ENCODE peak calls at places on chromosomes 4 and X, in ten cellular contexts. O, C, M, K, G, Q, B, A, D and P are unnamed samples.
A peak's percentile ranks its signal among the peaks of the same experiment; 100 is the strongest.

GRCh38 chr4:85759392-85759791 is 284.4 kb downstream of the ARHGAP24 start:
- DNase-seq in M (no peak), C (no peak), Q (no peak), K (no peak), O (no peak), A (no peak), D (no peak), G (no peak), B (no peak), P (no peak)

GRCh38 chr4:41432889-41433288 is 105.1 kb upstream of the LIMCH1 start:
- DNase-seq in C (no peak), K (no peak), O (no peak), M (no peak), D (peak; percentile 88), B (no peak), G (peak; percentile 4), Q (no peak), A (peak; percentile 95), P (peak; percentile 35)

GRCh38 chr4:28709821-28710330 is 1849.2 kb downstream of the STIM2 start:
- DNase-seq in G (peak; percentile 1), M (no peak), A (peak; percentile 40), C (no peak), D (no peak), Q (no peak), B (no peak), K (no peak), O (no peak), P (peak; percentile 18)

GRCh38 chrX:48357681-48358080 is 1.2 kb upstream of the SSX3 start:
- DNase-seq in G (no peak), M (no peak), O (no peak), C (no peak), D (no peak), B (no peak), Q (no peak), K (no peak), A (no peak), P (no peak)

GRCh38 chr4:143743591-143743990 is 43.1 kb upstream of the FREM3 start:
- DNase-seq in A (no peak), D (no peak), K (no peak), G (no peak), B (no peak), Q (no peak), C (no peak), M (no peak), O (no peak), P (no peak)

GRCh38 chrX:150365051-150365952 is 2.2 kb downstream of the MAMLD1 start:
- DNase-seq in M (peak; percentile 23), A (peak; percentile 67), C (peak; percentile 69), B (no peak), D (peak; percentile 46), O (no peak), Q (peak; percentile 31), K (peak; percentile 92), G (peak; percentile 42), P (no peak)

GRCh38 chr4:86831262-86832090 is 17.7 kb downstream of the SLC10A6 start:
- DNase-seq in G (peak; percentile 97), D (peak; percentile 94), C (peak; percentile 47), A (peak; percentile 90), K (no peak), Q (peak; percentile 6), M (no peak), O (no peak), B (no peak), P (peak; percentile 93)

GRCh38 chrX:130539721-130540321 is 138.0 kb downstream of the RBMX2 start:
- DNase-seq in C (peak; percentile 20), K (peak; percentile 88), A (peak; percentile 35), D (peak; percentile 51), M (no peak), G (peak; percentile 23), O (no peak), Q (peak; percentile 25), B (peak; percentile 58), P (peak; percentile 18)

GRCh38 chr4:78361621-78362120 is 189.9 kb upstream of the ANXA3 start:
- DNase-seq in Q (no peak), G (no peak), K (no peak), C (no peak), O (no peak), B (no peak), M (no peak), A (no peak), D (no peak), P (no peak)

GRCh38 chrX:72272868-72273267 is 4.2 kb downstream of the RPS4X start:
- DNase-seq in A (peak; percentile 51), M (no peak), Q (no peak), K (no peak), O (no peak), D (no peak), B (no peak), C (no peak), G (peak; percentile 84), P (peak; percentile 45)

GRCh38 chr4:182453830-182454229 is 210.6 kb downstream of the TENM3 start:
- DNase-seq in O (no peak), D (no peak), B (no peak), G (no peak), K (no peak), Q (no peak), C (no peak), A (no peak), M (no peak), P (no peak)

GRCh38 chrX:34656467-34656841 is 631 bp downstream of the TMEM47 start:
- DNase-seq in C (peak; percentile 22), O (no peak), M (no peak), B (no peak), K (peak; percentile 84), G (peak; percentile 2), D (no peak), A (peak; percentile 8), Q (no peak), P (no peak)

GRCh38 chr4:123746981-123747380 is 350.4 kb downstream of the SPRY1 start:
- DNase-seq in O (no peak), K (no peak), B (no peak), A (no peak), D (no peak), C (no peak), M (no peak), G (no peak), Q (no peak), P (no peak)

GRCh38 chrX:274904-275475 is 6.2 kb upstream of the PLCXD1 start:
- DNase-seq in D (no peak), Q (no peak), C (no peak), K (no peak), B (no peak), G (no peak), M (no peak), O (no peak), A (no peak), P (no peak)

GRCh38 chr4:83022724-83023427 is 12.1 kb upstream of the COPS4 start:
- DNase-seq in A (peak; percentile 62), M (no peak), D (peak; percentile 65), G (peak; percentile 47), C (no peak), O (no peak), Q (no peak), B (no peak), K (no peak), P (peak; percentile 52)

GRCh38 chr4:78880874-78881492 is 58.3 kb downstream of the PAQR3 start:
- DNase-seq in K (no peak), B (no peak), G (no peak), Q (no peak), O (no peak), D (no peak), M (no peak), A (no peak), C (no peak), P (no peak)

GRCh38 chrX:313546-313945 is 5.0 kb downstream of the GTPBP6 start:
- DNase-seq in C (no peak), B (no peak), M (no peak), Q (no peak), A (no peak), K (no peak), D (no peak), G (no peak), O (no peak), P (no peak)

GRCh38 chr4:139746430-139746829 is 80.8 kb downstream of the MGST2 start:
- DNase-seq in B (no peak), M (no peak), A (no peak), K (no peak), G (no peak), Q (no peak), O (no peak), D (no peak), C (no peak), P (no peak)

GRCh38 chrX:38138157-38138556 is 82.5 kb downstream of the SRPX start:
- DNase-seq in M (no peak), B (no peak), D (no peak), O (no peak), G (no peak), Q (no peak), K (no peak), C (no peak), A (no peak), P (no peak)

GRCh38 chr4:141625023-141625422 is 11.4 kb upstream of the IL15 start:
- DNase-seq in Q (no peak), C (no peak), A (no peak), M (no peak), G (no peak), D (no peak), K (no peak), O (no peak), B (no peak), P (no peak)

GRCh38 chrX:70613295-70613694 is 168.7 kb downstream of the DLG3 start:
- DNase-seq in C (no peak), D (peak; percentile 28), A (peak; percentile 75), Q (no peak), B (no peak), O (no peak), G (peak; percentile 23), M (no peak), K (no peak), P (peak; percentile 3)

GRCh38 chr4:5710065-5710961 is 688 bp upstream of the EVC start:
- DNase-seq in A (peak; percentile 42), K (peak; percentile 76), B (no peak), D (peak; percentile 77), M (no peak), Q (peak; percentile 44), O (peak; percentile 47), G (peak; percentile 17), C (no peak), P (no peak)

GRCh38 chr4:152972821-152973613 is 36.9 kb downstream of the FHDC1 start:
- DNase-seq in K (peak; percentile 79), G (peak; percentile 82), A (peak; percentile 91), M (no peak), Q (no peak), B (no peak), C (peak; percentile 48), D (peak; percentile 91), O (no peak), P (peak; percentile 88)

GRCh38 chrX:53445977-53446376 is 11.8 kb upstream of the HSD17B10 start:
- DNase-seq in C (no peak), B (peak; percentile 49), K (no peak), A (peak; percentile 30), M (no peak), G (peak; percentile 44), O (no peak), Q (peak; percentile 28), D (peak; percentile 15), P (no peak)

GRCh38 chrX:129738466-129739308 is at the start of gene XPNPEP2:
- DNase-seq in C (peak; percentile 59), G (no peak), Q (no peak), O (peak; percentile 77), A (no peak), M (no peak), K (no peak), B (no peak), D (peak; percentile 67), P (no peak)